ENCODE peak calls at places on chromosomes 4 and X, in six cellular contexts. S, O, K, T, A and J are unnamed samples.

GRCh38 chr4:61200991-61201526 is 933 bp downstream of the ADGRL3 start:
- DNase-seq in K (no peak), A (peak), T (peak), S (peak), O (no peak), J (peak)

GRCh38 chrX:1657367-1658082 is 42.7 kb downstream of the ASMT start:
- DNase-seq in T (no peak), A (peak), O (no peak), S (peak), K (peak), J (no peak)

GRCh38 chr4:69126030-69126429 is 29.8 kb downstream of the UGT2B7 start:
- DNase-seq in O (no peak), S (no peak), K (no peak), A (no peak), T (no peak), J (no peak)

GRCh38 chrX:96689951-96690350 is 5.3 kb downstream of the DIAPH2 start:
- DNase-seq in S (no peak), T (no peak), O (no peak), A (no peak), K (no peak), J (no peak)

GRCh38 chrX:39969099-39969825 is 128.5 kb downstream of the BCOR start:
- DNase-seq in A (no peak), K (no peak), T (peak), S (no peak), O (no peak), J (peak)

GRCh38 chr4:30671926-30672325 is 48.2 kb upstream of the PCDH7 start:
- DNase-seq in O (no peak), S (no peak), T (no peak), A (no peak), K (no peak), J (no peak)

GRCh38 chr4:101177146-101177545 is 170.2 kb downstream of the PPP3CA start:
- DNase-seq in T (no peak), K (no peak), S (no peak), O (no peak), A (no peak), J (no peak)

GRCh38 chr4:69098470-69098869 is 2.2 kb downstream of the UGT2B7 start:
- DNase-seq in K (no peak), T (no peak), A (no peak), O (no peak), S (no peak), J (no peak)

GRCh38 chrX:100995469-100995868 is 26.0 kb downstream of the ARL13A start:
- DNase-seq in T (no peak), O (peak), K (no peak), S (peak), A (peak), J (no peak)

GRCh38 chr4:147060171-147060931 is 114.7 kb upstream of the TTC29 start:
- DNase-seq in T (no peak), O (peak), K (no peak), A (peak), S (peak), J (no peak)

GRCh38 chr4:126241631-126242030 is 926.9 kb downstream of the FAT4 start:
- DNase-seq in A (peak), O (no peak), K (no peak), T (no peak), S (peak), J (no peak)

GRCh38 chr4:3204021-3204431 is 44.9 kb upstream of the MSANTD1 start:
- DNase-seq in T (no peak), S (peak), K (no peak), A (peak), O (peak), J (no peak)

GRCh38 chrX:106740193-106740780 is 13.8 kb downstream of the RNF128 start:
- DNase-seq in S (no peak), O (no peak), T (no peak), A (no peak), K (no peak), J (no peak)

GRCh38 chrX:64977051-64977450 is 801 bp upstream of the ZC4H2 start:
- DNase-seq in T (no peak), O (no peak), A (no peak), S (no peak), K (no peak), J (no peak)

GRCh38 chr4:148126825-148127224 is 315.4 kb downstream of the NR3C2 start:
- DNase-seq in A (no peak), T (no peak), O (no peak), S (no peak), K (no peak), J (no peak)

GRCh38 chr4:11700751-11701226 is 272.1 kb upstream of the HS3ST1 start:
- DNase-seq in S (peak), K (no peak), T (no peak), O (no peak), A (no peak), J (no peak)

GRCh38 chr4:111601671-111602070 is 543.6 kb upstream of the FAM241A start:
- DNase-seq in O (no peak), A (no peak), S (peak), K (no peak), T (no peak), J (no peak)

GRCh38 chrX:153551135-153551534 is 33.7 kb downstream of the ATP2B3 start:
- DNase-seq in O (no peak), T (no peak), K (no peak), S (peak), A (peak), J (no peak)

GRCh38 chr4:102439835-102440234 is 61.3 kb upstream of the NFKB1 start:
- DNase-seq in K (no peak), T (no peak), S (peak), O (peak), A (peak), J (no peak)

GRCh38 chr4:147984065-147984777 is 252.3 kb downstream of the ARHGAP10 start:
- DNase-seq in O (peak), S (peak), A (peak), K (peak), T (peak), J (peak)

GRCh38 chr4:26462874-26463273 is 27.4 kb downstream of the CCKAR start:
- DNase-seq in S (no peak), O (no peak), A (no peak), T (no peak), K (no peak), J (no peak)

GRCh38 chr4:16641971-16642370 is 256.5 kb downstream of the LDB2 start:
- DNase-seq in K (no peak), S (peak), T (no peak), O (no peak), A (peak), J (no peak)

GRCh38 chr4:128386761-128387599 is 99.4 kb upstream of the PGRMC2 start:
- DNase-seq in S (peak), O (peak), T (peak), A (peak), K (no peak), J (no peak)

GRCh38 chr4:186570193-186570996 is 15.0 kb upstream of the MTNR1A start:
- DNase-seq in S (peak), O (no peak), A (peak), T (no peak), K (no peak), J (no peak)

GRCh38 chrX:39764441-39764914 is 333.3 kb downstream of the BCOR start:
- DNase-seq in T (peak), A (peak), O (no peak), K (no peak), S (no peak), J (no peak)

GRCh38 chrX:57227691-57228090 is 58.8 kb upstream of the FAAH2 start:
- DNase-seq in O (no peak), S (no peak), A (no peak), T (peak), K (no peak), J (peak)

GRCh38 chr4:37981844-37982720 is 21.9 kb downstream of the PTTG2 start:
- DNase-seq in A (peak), S (peak), O (no peak), K (no peak), T (peak), J (no peak)

GRCh38 chr4:148514041-148514440 is 71.8 kb upstream of the NR3C2 start:
- DNase-seq in T (no peak), A (no peak), O (no peak), S (no peak), K (no peak), J (no peak)